ENCODE peak calls at places on chromosomes 6 and 20, in ten cellular contexts. B, T, U, R, M, J, E, G, P and Y are unnamed samples.

GRCh38 chr20:32600681-32601237 is 15.6 kb upstream of the NOL4L start:
- DNase-seq in B (no peak), T (no peak), U (no peak), R (no peak), M (no peak), J (no peak), E (no peak), G (no peak), P (no peak), Y (no peak)

GRCh38 chr6:30821862-30822784 is 62.2 kb upstream of the DDR1 start:
- DNase-seq in B (no peak), T (no peak), U (peak), R (peak), M (no peak), J (no peak), E (no peak), G (no peak), P (no peak), Y (peak)

GRCh38 chr20:35618032-35618371 is 2.4 kb downstream of the SPAG4 start:
- DNase-seq in B (no peak), T (peak), U (no peak), R (no peak), M (no peak), J (no peak), E (peak), G (no peak), P (no peak), Y (no peak)

GRCh38 chr20:34472246-34472925 is 43.8 kb upstream of the DYNLRB1 start:
- DNase-seq in B (no peak), T (no peak), U (no peak), R (peak), M (no peak), J (no peak), E (no peak), G (no peak), P (no peak), Y (no peak)

GRCh38 chr20:25223179-25223661 is 24.7 kb upstream of the PYGB start:
- DNase-seq in B (no peak), T (no peak), U (peak), R (peak), M (peak), J (no peak), E (no peak), G (no peak), P (no peak), Y (no peak)

GRCh38 chr6:136550045-136550329 is 235 bp downstream of the MAP7 start:
- DNase-seq in B (no peak), T (no peak), U (no peak), R (no peak), M (no peak), J (no peak), E (peak), G (peak), P (no peak), Y (peak)

GRCh38 chr6:87722831-87723726 is 21.0 kb upstream of the AKIRIN2 start:
- DNase-seq in B (no peak), T (peak), U (peak), R (peak), M (peak), J (peak), E (no peak), G (peak), P (peak), Y (no peak)

GRCh38 chr6:55545791-55546190 is 33.2 kb downstream of the HMGCLL1 start:
- DNase-seq in B (no peak), T (no peak), U (no peak), R (no peak), M (no peak), J (no peak), E (no peak), G (no peak), P (no peak), Y (no peak)

GRCh38 chr20:58650181-58650775 is 805 bp upstream of the STX16 start:
- DNase-seq in B (no peak), T (peak), U (peak), R (no peak), M (no peak), J (no peak), E (peak), G (peak), P (no peak), Y (peak)

GRCh38 chr6:141488466-141488865 is 644.3 kb upstream of the GJE1 start:
- DNase-seq in B (no peak), T (no peak), U (no peak), R (peak), M (no peak), J (no peak), E (no peak), G (no peak), P (no peak), Y (peak)

GRCh38 chr6:107511410-107512070 is 21.6 kb downstream of the SOBP start:
- DNase-seq in B (no peak), T (no peak), U (no peak), R (no peak), M (no peak), J (no peak), E (peak), G (peak), P (peak), Y (no peak)

GRCh38 chr20:25020901-25021301 is 28.4 kb upstream of the APMAP start:
- DNase-seq in B (no peak), T (peak), U (no peak), R (no peak), M (no peak), J (no peak), E (no peak), G (peak), P (no peak), Y (no peak)

GRCh38 chr6:71299541-71300470 is 11.2 kb downstream of the OGFRL1 start:
- DNase-seq in B (no peak), T (no peak), U (no peak), R (peak), M (no peak), J (no peak), E (no peak), G (no peak), P (no peak), Y (no peak)

GRCh38 chr6:72826033-72826432 is 204.2 kb downstream of the KCNQ5 start:
- DNase-seq in B (no peak), T (no peak), U (no peak), R (peak), M (no peak), J (no peak), E (no peak), G (no peak), P (no peak), Y (no peak)

GRCh38 chr20:50541606-50542041 is 31.4 kb downstream of the PTPN1 start:
- DNase-seq in B (no peak), T (peak), U (no peak), R (no peak), M (no peak), J (no peak), E (no peak), G (no peak), P (no peak), Y (no peak)

GRCh38 chr6:157823001-157823522 is at the start of gene SNX9:
- DNase-seq in B (peak), T (peak), U (peak), R (peak), M (no peak), J (no peak), E (peak), G (peak), P (peak), Y (peak)

GRCh38 chr6:154352898-154353585 is 3.6 kb downstream of the IPCEF1 start:
- DNase-seq in B (no peak), T (no peak), U (no peak), R (no peak), M (no peak), J (peak), E (no peak), G (no peak), P (no peak), Y (peak)

GRCh38 chr6:72939029-72939428 is 286.3 kb downstream of the KHDC1L start:
- DNase-seq in B (no peak), T (no peak), U (no peak), R (no peak), M (no peak), J (no peak), E (no peak), G (no peak), P (no peak), Y (no peak)

GRCh38 chr6:165972139-165972802 is 195.4 kb downstream of the TBXT start:
- DNase-seq in B (no peak), T (no peak), U (no peak), R (no peak), M (no peak), J (no peak), E (no peak), G (no peak), P (no peak), Y (no peak)
- TF ChIP-seq CTCF in B (no peak), T (no peak), U (no peak), R (no peak), M (no peak), J (no peak), E (no peak), G (no peak), P (no peak), Y (no peak)

GRCh38 chr6:6131492-6132109 is 124.9 kb upstream of the NRN1 start:
- DNase-seq in B (no peak), T (no peak), U (peak), R (peak), M (no peak), J (peak), E (no peak), G (no peak), P (no peak), Y (peak)
- TF ChIP-seq CTCF in B (peak), T (peak), U (peak), R (peak), M (peak), J (peak), E (no peak), G (peak), P (no peak), Y (peak)

GRCh38 chr6:227074-227782 is 65.1 kb upstream of the DUSP22 start:
- DNase-seq in B (no peak), T (no peak), U (no peak), R (peak), M (no peak), J (no peak), E (no peak), G (no peak), P (no peak), Y (peak)
- TF ChIP-seq CTCF in B (no peak), T (no peak), U (no peak), R (peak), M (no peak), J (peak), E (no peak), G (peak), P (no peak), Y (peak)

DNA sequence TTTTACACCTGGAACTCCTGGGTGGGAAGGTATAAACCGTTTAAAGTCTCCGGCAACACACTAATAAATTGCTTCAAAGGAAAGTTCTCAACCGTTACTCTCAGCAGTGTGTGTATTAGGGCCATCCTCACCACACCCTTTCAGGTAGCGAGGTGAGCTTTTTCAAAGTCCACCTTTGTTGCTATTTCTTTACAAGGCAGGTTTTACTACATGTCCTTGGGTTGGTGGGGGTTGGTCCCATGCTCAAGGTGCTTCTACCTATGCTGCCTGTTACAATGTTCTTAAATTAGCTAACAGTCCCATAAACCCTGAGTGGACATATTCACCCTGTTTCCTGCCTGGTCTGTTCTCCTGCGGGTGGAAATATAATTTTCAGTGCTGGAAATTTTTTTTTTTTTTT is 13.2 kb upstream of the OSER1 start:
- DNase-seq in B (no peak), T (no peak), U (no peak), R (no peak), M (no peak), J (no peak), E (no peak), G (no peak), P (no peak), Y (no peak)
- TF ChIP-seq CTCF in B (no peak), T (no peak), U (no peak), R (no peak), M (no peak), J (no peak), E (no peak), G (no peak), P (no peak), Y (no peak)

GRCh38 chr6:167467282-167467681 is 142.4 kb downstream of the TTLL2 start:
- DNase-seq in B (no peak), T (no peak), U (no peak), R (no peak), M (no peak), J (no peak), E (no peak), G (no peak), P (no peak), Y (no peak)
- TF ChIP-seq CTCF in B (no peak), T (no peak), U (no peak), R (no peak), M (no peak), J (no peak), E (no peak), G (no peak), P (no peak), Y (no peak)

GRCh38 chr6:109690740-109691687 is at the start of the genes AK9 and FIG4:
- DNase-seq in B (peak), T (peak), U (peak), R (peak), M (peak), J (peak), E (peak), G (peak), P (peak), Y (peak)
- TF ChIP-seq CTCF in B (peak), T (no peak), U (peak), R (peak), M (peak), J (peak), E (no peak), G (peak), P (no peak), Y (peak)

GRCh38 chr20:62429455-62430310 is 2.3 kb upstream of the RBBP8NL start:
- DNase-seq in B (no peak), T (no peak), U (no peak), R (no peak), M (no peak), J (no peak), E (no peak), G (no peak), P (no peak), Y (no peak)

GRCh38 chr20:62427172-62428007 is at the start of gene RBBP8NL:
- DNase-seq in B (peak), T (no peak), U (no peak), R (no peak), M (peak), J (no peak), E (no peak), G (no peak), P (no peak), Y (no peak)

GRCh38 chr20:62428396-62429160 is 1.2 kb upstream of the RBBP8NL start:
- DNase-seq in B (no peak), T (no peak), U (no peak), R (no peak), M (no peak), J (no peak), E (no peak), G (no peak), P (no peak), Y (no peak)

GRCh38 chr20:62426678-62427077 is 661 bp downstream of the RBBP8NL start:
- DNase-seq in B (no peak), T (no peak), U (peak), R (no peak), M (no peak), J (no peak), E (no peak), G (no peak), P (no peak), Y (no peak)

GRCh38 chr20:62428008-62428384 is 657 bp upstream of the RBBP8NL start:
- DNase-seq in B (no peak), T (no peak), U (no peak), R (no peak), M (no peak), J (no peak), E (no peak), G (no peak), P (no peak), Y (no peak)
- TF ChIP-seq CTCF in B (no peak), T (no peak), U (no peak), R (no peak), M (no peak), J (no peak), E (no peak), G (no peak), P (no peak), Y (no peak)

GRCh38 chr6:122772724-122773123 is 6.8 kb upstream of the FABP7 start:
- DNase-seq in B (no peak), T (no peak), U (no peak), R (no peak), M (no peak), J (no peak), E (no peak), G (no peak), P (no peak), Y (no peak)

GRCh38 chr6:122766256-122766655 is 13.3 kb upstream of the FABP7 start:
- DNase-seq in B (no peak), T (no peak), U (no peak), R (no peak), M (no peak), J (no peak), E (no peak), G (no peak), P (no peak), Y (no peak)

GRCh38 chr6:122775975-122776374 is 3.5 kb upstream of the FABP7 start:
- DNase-seq in B (no peak), T (no peak), U (no peak), R (no peak), M (no peak), J (no peak), E (no peak), G (no peak), P (no peak), Y (no peak)

GRCh38 chr6:122770835-122771601 is 8.5 kb upstream of the FABP7 start:
- DNase-seq in B (no peak), T (no peak), U (peak), R (no peak), M (no peak), J (no peak), E (no peak), G (no peak), P (no peak), Y (no peak)
- TF ChIP-seq CTCF in B (no peak), T (no peak), U (peak), R (no peak), M (peak), J (no peak), E (no peak), G (no peak), P (no peak), Y (no peak)

DNA sequence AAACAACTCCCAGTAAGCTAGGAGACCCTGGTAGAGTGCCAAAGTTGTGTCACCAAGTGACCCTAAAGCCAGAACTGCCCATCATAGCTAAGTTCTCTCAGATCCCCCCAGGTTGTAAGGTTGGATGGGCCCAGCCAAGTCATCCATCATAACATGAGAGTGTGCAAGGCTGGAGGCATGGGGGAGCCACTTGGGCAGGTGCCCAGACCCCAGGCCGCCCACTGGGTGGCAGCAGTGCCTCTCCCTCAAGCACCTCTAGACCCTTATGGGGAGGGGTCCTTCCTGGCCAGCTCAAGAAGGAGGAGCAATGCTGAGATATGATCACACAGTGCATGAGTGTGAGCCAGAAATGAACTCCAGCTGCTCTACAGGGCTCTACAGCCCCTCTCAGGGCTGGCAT is 154.5 kb downstream of the MYLK4 start:
- DNase-seq in B (no peak), T (no peak), U (peak), R (no peak), M (no peak), J (no peak), E (no peak), G (no peak), P (no peak), Y (no peak)
- TF ChIP-seq CTCF in B (peak), T (peak), U (peak), R (no peak), M (peak), J (peak), E (no peak), G (peak), P (no peak), Y (peak)